ENCODE peak calls at places on chromosomes 12 and 14, in seven cellular contexts. P is HCT116, B is HepG2, O is GM12878, A is K562, V is SK-N-SH, F is H1. M is an unnamed sample.

GRCh38 chr12:96570579-96570978 is 81.2 kb downstream of the CFAP54 start:
- DNase-seq in P (no peak), B (no peak), O (no peak), A (no peak), V (no peak), F (no peak), M (no peak)

GRCh38 chr14:93267149-93267711 is 60.2 kb downstream of the UBR7 start:
- DNase-seq in P (no peak), B (no peak), O (no peak), A (no peak), V (no peak), F (no peak), M (peak)

GRCh38 chr14:103748539-103748867 is 32.9 kb downstream of the ZFYVE21 start:
- DNase-seq in P (no peak), B (no peak), O (no peak), A (no peak), V (no peak), F (no peak), M (no peak)

GRCh38 chr12:103161582-103161981 is 204.1 kb downstream of the ASCL1 start:
- DNase-seq in P (no peak), B (no peak), O (no peak), A (no peak), V (no peak), F (no peak), M (no peak)

GRCh38 chr14:75282166-75282547 is 3.5 kb downstream of the FOS start:
- DNase-seq in P (no peak), B (no peak), O (no peak), A (no peak), V (no peak), F (no peak), M (no peak)

GRCh38 chr14:98997526-98998205 is 274.3 kb downstream of the BCL11B start:
- DNase-seq in P (no peak), B (no peak), O (no peak), A (no peak), V (no peak), F (no peak), M (no peak)

GRCh38 chr12:53223391-53224267 is 8.4 kb downstream of the RARG start:
- DNase-seq in P (no peak), B (no peak), O (no peak), A (peak), V (peak), F (no peak), M (no peak)

GRCh38 chr14:97707603-97708002 is 910.4 kb downstream of the VRK1 start:
- DNase-seq in P (no peak), B (no peak), O (peak), A (no peak), V (no peak), F (no peak), M (no peak)

GRCh38 chr14:23115492-23115850 is 3.6 kb downstream of the CEBPE start:
- DNase-seq in P (no peak), B (no peak), O (no peak), A (no peak), V (no peak), F (no peak), M (no peak)

GRCh38 chr12:105738036-105738435 is 400.7 kb downstream of the NUAK1 start:
- DNase-seq in P (no peak), B (no peak), O (no peak), A (no peak), V (no peak), F (no peak), M (no peak)

GRCh38 chr12:26047401-26048226 is 77.2 kb downstream of the BHLHE41 start:
- DNase-seq in P (no peak), B (no peak), O (no peak), A (no peak), V (no peak), F (peak), M (no peak)

GRCh38 chr14:74589291-74589879 is 22.7 kb downstream of the LTBP2 start:
- DNase-seq in P (no peak), B (no peak), O (no peak), A (no peak), V (no peak), F (no peak), M (no peak)

GRCh38 chr12:47343684-47344567 is 264.2 kb upstream of the AMIGO2 start:
- DNase-seq in P (no peak), B (no peak), O (no peak), A (no peak), V (no peak), F (no peak), M (no peak)

GRCh38 chr12:29521951-29522350 is 24.5 kb upstream of the OVCH1 start:
- DNase-seq in P (no peak), B (no peak), O (no peak), A (no peak), V (no peak), F (no peak), M (no peak)

GRCh38 chr12:3214508-3215365 is 137.6 kb downstream of the TSPAN9 start:
- DNase-seq in P (no peak), B (no peak), O (no peak), A (no peak), V (no peak), F (no peak), M (peak)

GRCh38 chr14:28057286-28058011 is 709.1 kb upstream of the FOXG1 start:
- DNase-seq in P (no peak), B (no peak), O (no peak), A (no peak), V (no peak), F (no peak), M (no peak)

GRCh38 chr12:84874125-84874824 is 38.3 kb downstream of the SLC6A15 start:
- DNase-seq in P (peak), B (peak), O (no peak), A (peak), V (peak), F (no peak), M (peak)

GRCh38 chr12:24586293-24586692 is 362.6 kb downstream of the BCAT1 start:
- DNase-seq in P (no peak), B (no peak), O (no peak), A (no peak), V (no peak), F (no peak), M (no peak)

GRCh38 chr12:107287436-107288413 is 194.4 kb upstream of the CRY1 start:
- DNase-seq in P (no peak), B (no peak), O (no peak), A (no peak), V (no peak), F (no peak), M (no peak)

GRCh38 chr14:104351849-104352492 is 213.6 kb downstream of the KIF26A start:
- DNase-seq in P (no peak), B (no peak), O (no peak), A (no peak), V (no peak), F (no peak), M (no peak)

GRCh38 chr12:92538970-92539749 is 163.6 kb upstream of the PLEKHG7 start:
- DNase-seq in P (peak), B (no peak), O (peak), A (peak), V (no peak), F (no peak), M (no peak)

GRCh38 chr12:91413591-91413990 is 231.0 kb upstream of the DCN start:
- DNase-seq in P (peak), B (no peak), O (no peak), A (no peak), V (peak), F (no peak), M (peak)

GRCh38 chr14:74048291-74048690 is 29.1 kb downstream of the BBOF1 start:
- DNase-seq in P (peak), B (no peak), O (no peak), A (peak), V (no peak), F (peak), M (no peak)

GRCh38 chr14:49944501-49944900 is 51.6 kb downstream of the ARF6 start:
- DNase-seq in P (no peak), B (no peak), O (no peak), A (no peak), V (no peak), F (no peak), M (no peak)

GRCh38 chr14:54730156-54730961 is 163.4 kb downstream of the SAMD4A start:
- DNase-seq in P (no peak), B (no peak), O (peak), A (no peak), V (peak), F (no peak), M (no peak)

GRCh38 chr14:75147423-75148071 is 20.7 kb upstream of the NEK9 start:
- DNase-seq in P (no peak), B (peak), O (no peak), A (no peak), V (no peak), F (no peak), M (peak)

GRCh38 chr12:12719496-12719895 is 2.3 kb downstream of the CDKN1B start:
- DNase-seq in P (no peak), B (no peak), O (peak), A (no peak), V (no peak), F (no peak), M (peak)

GRCh38 chr14:89933002-89933401 is 21.5 kb downstream of the EFCAB11 start:
- DNase-seq in P (no peak), B (no peak), O (no peak), A (no peak), V (no peak), F (no peak), M (no peak)

GRCh38 chr12:116066381-116067230 is 210.9 kb downstream of the MED13L start:
- DNase-seq in P (peak), B (peak), O (no peak), A (peak), V (peak), F (no peak), M (peak)

GRCh38 chr12:96195845-96196451 is 1.8 kb downstream of the ELK3 start:
- DNase-seq in P (no peak), B (no peak), O (no peak), A (peak), V (peak), F (no peak), M (no peak)

GRCh38 chr12:67096533-67097318 is 172.4 kb upstream of the CAND1 start:
- DNase-seq in P (no peak), B (no peak), O (no peak), A (no peak), V (no peak), F (no peak), M (no peak)

GRCh38 chr12:3304436-3305135 is 186.4 kb upstream of the PRMT8 start:
- DNase-seq in P (peak), B (peak), O (no peak), A (no peak), V (no peak), F (no peak), M (no peak)

GRCh38 chr12:120264086-120264485 is 1.4 kb downstream of the PXN start:
- DNase-seq in P (no peak), B (no peak), O (no peak), A (no peak), V (no peak), F (no peak), M (no peak)

DNA sequence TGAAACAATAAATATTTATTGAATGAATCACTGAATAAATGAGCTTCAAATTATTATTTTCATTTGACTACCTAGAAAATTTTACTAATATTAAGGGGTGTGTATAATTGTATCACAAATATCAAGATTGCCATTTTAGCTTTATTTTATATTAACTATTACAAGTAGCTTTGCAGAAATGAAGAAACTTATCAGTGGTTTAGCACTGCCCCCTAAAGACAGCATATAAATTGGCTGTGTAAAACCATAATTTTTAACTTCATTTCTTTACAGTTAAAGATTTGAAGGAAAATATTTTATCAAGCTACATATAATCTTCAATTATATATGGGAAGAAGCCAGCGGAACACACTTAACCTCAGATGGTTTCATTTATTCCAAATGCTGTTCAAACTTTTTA is 11.4 kb downstream of the GARIN6 start:
- DNase-seq in P (peak), B (no peak), O (no peak), A (no peak), V (no peak), F (no peak), M (no peak)
- TF ChIP-seq JUND in P (no peak), B (no peak), O (no peak), A (no peak), V (no peak), F (no peak), M (no peak)

DNA sequence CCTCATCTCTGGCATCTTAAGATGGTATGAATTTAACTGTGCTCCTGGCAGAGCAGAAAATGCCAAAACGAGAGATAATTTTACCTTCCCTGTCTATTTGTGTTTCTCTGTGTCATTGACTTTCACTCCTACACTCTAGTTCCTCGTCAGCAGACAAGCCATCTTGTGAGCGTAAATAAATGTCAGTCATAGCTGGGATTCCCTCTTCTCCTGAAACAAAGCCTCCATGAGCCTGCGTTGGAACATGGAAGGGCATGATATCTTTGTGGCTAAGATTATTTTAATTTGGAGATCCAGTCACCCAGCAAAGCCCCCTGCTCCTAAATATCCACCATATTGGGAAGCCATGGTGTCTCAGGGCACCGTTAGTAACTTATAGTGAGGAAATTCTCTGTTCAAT is 37.8 kb upstream of the TUNAR start:
- DNase-seq in P (no peak), B (no peak), O (no peak), A (no peak), V (no peak), F (no peak), M (no peak)
- TF ChIP-seq JUND in P (no peak), B (no peak), O (no peak), A (no peak), V (no peak), F (no peak), M (no peak)

GRCh38 chr12:101653030-101653429 is 44.4 kb upstream of the CHPT1 start:
- DNase-seq in P (no peak), B (no peak), O (no peak), A (no peak), V (no peak), F (no peak), M (no peak)
- TF ChIP-seq JUND in P (no peak), B (no peak), O (no peak), A (no peak), V (no peak), F (no peak), M (no peak)

GRCh38 chr12:94297876-94298520 is 149.6 kb downstream of the PLXNC1 start:
- DNase-seq in P (no peak), B (no peak), O (no peak), A (no peak), V (no peak), F (no peak), M (no peak)

GRCh38 chr12:94299846-94300245 is 151.5 kb downstream of the PLXNC1 start:
- DNase-seq in P (no peak), B (peak), O (no peak), A (no peak), V (no peak), F (no peak), M (no peak)

GRCh38 chr12:94297325-94297724 is 148.9 kb downstream of the PLXNC1 start:
- DNase-seq in P (no peak), B (no peak), O (no peak), A (no peak), V (no peak), F (no peak), M (no peak)
- TF ChIP-seq JUND in P (no peak), B (no peak), O (no peak), A (no peak), V (no peak), F (no peak), M (no peak)

M was measured in T47D.